ENCODE peak calls at places on chromosomes 12 and 14, in five cellular contexts. One of them, this sample, is unnamed.
A peak's percentile ranks its signal among the peaks of the same experiment; 100 is the strongest.

GRCh38 chr12:20011200-20011599 is 357.1 kb upstream of the PDE3A start:
- DNase-seq in tibial artery: no peak
- DNase-seq in body of pancreas: peak; percentile 48
- DNase-seq in IMR-90: no peak
- DNase-seq in neural progenitor cell: no peak
- DNase-seq in this sample: no peak

GRCh38 chr12:101570022-101570421 is 24.7 kb upstream of the MYBPC1 start:
- DNase-seq in tibial artery: no peak
- DNase-seq in body of pancreas: peak; percentile 21
- DNase-seq in IMR-90: peak; percentile 63
- DNase-seq in neural progenitor cell: peak; percentile 12
- DNase-seq in this sample: no peak

GRCh38 chr14:67532998-67533753 is at the start of gene PLEKHH1:
- DNase-seq in tibial artery: peak; percentile 67
- DNase-seq in body of pancreas: peak; percentile 92
- DNase-seq in IMR-90: peak; percentile 57
- DNase-seq in neural progenitor cell: peak; percentile 88
- DNase-seq in this sample: peak; percentile 71

GRCh38 chr14:44962573-44963528 is 861 bp downstream of the TOGARAM1 start:
- DNase-seq in tibial artery: peak; percentile 48
- DNase-seq in body of pancreas: peak; percentile 52
- DNase-seq in IMR-90: peak; percentile 54
- DNase-seq in neural progenitor cell: peak; percentile 66
- DNase-seq in this sample: peak; percentile 48

GRCh38 chr12:107558816-107559382 is 126.7 kb upstream of the PWP1 start:
- DNase-seq in tibial artery: no peak
- DNase-seq in body of pancreas: no peak
- DNase-seq in IMR-90: no peak
- DNase-seq in neural progenitor cell: no peak
- DNase-seq in this sample: no peak

GRCh38 chr12:46678441-46678840 is 147.4 kb downstream of the SLC38A4 start:
- DNase-seq in tibial artery: no peak
- DNase-seq in body of pancreas: no peak
- DNase-seq in IMR-90: peak; percentile 15
- DNase-seq in neural progenitor cell: no peak
- DNase-seq in this sample: no peak

GRCh38 chr12:25904442-25904841 is 54.0 kb upstream of the RASSF8 start:
- DNase-seq in tibial artery: no peak
- DNase-seq in body of pancreas: no peak
- DNase-seq in IMR-90: peak; percentile 39
- DNase-seq in neural progenitor cell: no peak
- DNase-seq in this sample: no peak

GRCh38 chr14:54658836-54659235 is 91.9 kb downstream of the SAMD4A start:
- DNase-seq in tibial artery: no peak
- DNase-seq in body of pancreas: no peak
- DNase-seq in IMR-90: no peak
- DNase-seq in neural progenitor cell: no peak
- DNase-seq in this sample: no peak

GRCh38 chr12:58803893-58804292 is 116.4 kb downstream of the LRIG3 start:
- DNase-seq in tibial artery: no peak
- DNase-seq in body of pancreas: no peak
- DNase-seq in IMR-90: peak; percentile 94
- DNase-seq in neural progenitor cell: no peak
- DNase-seq in this sample: no peak

GRCh38 chr12:82082476-82082875 is 275.7 kb downstream of the CCDC59 start:
- DNase-seq in tibial artery: no peak
- DNase-seq in body of pancreas: no peak
- DNase-seq in IMR-90: no peak
- DNase-seq in neural progenitor cell: no peak
- DNase-seq in this sample: no peak

GRCh38 chr12:108580531-108580930 is 17.4 kb downstream of the TMEM119 start:
- DNase-seq in tibial artery: peak; percentile 48
- DNase-seq in body of pancreas: no peak
- DNase-seq in IMR-90: no peak
- DNase-seq in neural progenitor cell: no peak
- DNase-seq in this sample: no peak

GRCh38 chr12:53951577-53952334 is 2.9 kb upstream of the HOXC12 start:
- DNase-seq in tibial artery: no peak
- DNase-seq in body of pancreas: no peak
- DNase-seq in IMR-90: no peak
- DNase-seq in neural progenitor cell: peak; percentile 40
- DNase-seq in this sample: no peak

GRCh38 chr14:91402278-91403068 is 15.1 kb downstream of the CCDC88C start:
- DNase-seq in tibial artery: no peak
- DNase-seq in body of pancreas: peak; percentile 84
- DNase-seq in IMR-90: no peak
- DNase-seq in neural progenitor cell: no peak
- DNase-seq in this sample: no peak

GRCh38 chr14:73231874-73232851 is 5.1 kb upstream of the PAPLN start:
- DNase-seq in tibial artery: no peak
- DNase-seq in body of pancreas: no peak
- DNase-seq in IMR-90: no peak
- DNase-seq in neural progenitor cell: peak; percentile 62
- DNase-seq in this sample: no peak

GRCh38 chr12:63917864-63918742 is 73.6 kb downstream of the SRGAP1 start:
- DNase-seq in tibial artery: no peak
- DNase-seq in body of pancreas: no peak
- DNase-seq in IMR-90: peak; percentile 96
- DNase-seq in neural progenitor cell: no peak
- DNase-seq in this sample: no peak

GRCh38 chr12:89861086-89861485 is 152.4 kb upstream of the ATP2B1 start:
- DNase-seq in tibial artery: no peak
- DNase-seq in body of pancreas: no peak
- DNase-seq in IMR-90: peak; percentile 26
- DNase-seq in neural progenitor cell: no peak
- DNase-seq in this sample: no peak

GRCh38 chr12:49534806-49535278 is 4.0 kb upstream of the KCNH3 start:
- DNase-seq in tibial artery: no peak
- DNase-seq in body of pancreas: no peak
- DNase-seq in IMR-90: no peak
- DNase-seq in neural progenitor cell: no peak
- DNase-seq in this sample: no peak

GRCh38 chr14:26290007-26290530 is 307.8 kb downstream of the NOVA1 start:
- DNase-seq in tibial artery: no peak
- DNase-seq in body of pancreas: no peak
- DNase-seq in IMR-90: peak; percentile 68
- DNase-seq in neural progenitor cell: no peak
- DNase-seq in this sample: no peak

DNA sequence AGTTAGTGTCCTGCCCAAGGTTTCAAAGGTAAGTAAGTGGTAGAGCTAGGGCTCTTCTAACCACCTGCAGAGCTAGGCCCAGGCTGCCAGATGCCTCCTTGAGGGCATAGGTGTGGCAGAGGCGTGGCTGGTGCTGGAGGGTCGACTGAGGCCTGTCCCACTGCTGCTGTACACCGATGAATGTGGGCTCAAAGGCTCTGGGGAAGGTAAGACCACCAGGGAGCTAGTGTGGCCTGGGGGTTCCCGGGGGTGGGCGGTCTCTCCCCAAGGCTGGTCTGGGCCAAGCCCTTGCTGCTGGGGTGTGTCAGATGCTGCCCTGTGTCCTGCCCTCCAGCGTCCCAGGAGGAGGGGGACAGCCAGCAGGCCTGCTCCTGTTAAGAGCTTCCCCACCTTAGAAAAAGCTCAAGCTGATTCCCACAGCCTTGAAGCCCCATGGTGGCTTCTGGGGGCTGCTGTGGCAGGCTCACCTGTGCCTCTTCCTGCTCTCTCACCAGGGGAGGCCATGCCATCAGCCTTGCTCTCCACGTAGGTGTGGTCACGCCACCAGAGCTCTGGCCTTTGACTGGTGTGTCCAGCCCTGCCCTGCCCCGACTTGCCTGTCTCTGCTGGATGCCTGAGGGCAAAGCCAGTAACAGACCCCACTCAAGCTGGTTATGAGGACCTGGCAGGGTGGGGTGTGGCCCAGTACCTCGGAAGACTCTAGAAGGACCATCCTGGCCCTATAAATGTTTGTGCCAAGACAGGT is 36.8 kb downstream of the SH2B3 start:
- DNase-seq in tibial artery: no peak
- DNase-seq in body of pancreas: no peak
- DNase-seq in IMR-90: no peak
- DNase-seq in neural progenitor cell: no peak
- DNase-seq in this sample: no peak
- H3K27ac ChIP-seq in tibial artery: peak overlapping the region; percentile 12
- H3K27ac ChIP-seq in body of pancreas: peak overlapping the region; percentile 82
- H3K27ac ChIP-seq in IMR-90: peak overlapping the region; percentile 2
- H3K27ac ChIP-seq in neural progenitor cell: no peak overlapping the region
- H3K27ac ChIP-seq in this sample: no peak overlapping the region

DNA sequence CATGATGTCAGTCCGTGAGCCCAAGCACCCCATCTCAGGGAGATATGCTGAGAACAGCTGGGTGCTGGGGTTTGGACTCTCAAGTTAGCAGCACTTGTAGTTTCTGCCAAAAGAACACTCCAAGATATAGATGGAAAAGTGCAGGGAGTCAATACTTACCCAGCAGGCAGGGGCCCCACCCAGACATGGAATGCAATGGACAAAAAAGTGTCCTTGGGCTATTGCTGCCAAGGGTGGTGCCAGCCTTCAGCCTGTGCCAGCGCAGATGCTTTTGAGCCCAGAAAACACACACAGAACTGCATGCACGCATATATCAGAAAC is 17.0 kb upstream of the IRF2BPL start:
- DNase-seq in tibial artery: no peak
- DNase-seq in body of pancreas: peak; percentile 73
- DNase-seq in IMR-90: no peak
- DNase-seq in neural progenitor cell: no peak
- DNase-seq in this sample: no peak
- H3K27ac ChIP-seq in tibial artery: peak overlapping the region; percentile 88
- H3K27ac ChIP-seq in body of pancreas: peak overlapping the region; percentile 99
- H3K27ac ChIP-seq in IMR-90: peak overlapping the region; percentile 92
- H3K27ac ChIP-seq in neural progenitor cell: no peak overlapping the region
- H3K27ac ChIP-seq in this sample: no peak overlapping the region

GRCh38 chr12:130920711-130921381 is 32.9 kb upstream of the ADGRD1 start:
- DNase-seq in tibial artery: peak; percentile 92
- DNase-seq in body of pancreas: peak; percentile 32
- DNase-seq in IMR-90: peak; percentile 59
- DNase-seq in neural progenitor cell: no peak
- DNase-seq in this sample: no peak
- H3K27ac ChIP-seq in tibial artery: peak overlapping the region; percentile 28
- H3K27ac ChIP-seq in body of pancreas: no peak overlapping the region
- H3K27ac ChIP-seq in IMR-90: no peak overlapping the region
- H3K27ac ChIP-seq in neural progenitor cell: no peak overlapping the region
- H3K27ac ChIP-seq in this sample: no peak overlapping the region

GRCh38 chr12:6116481-6117021 is 7.9 kb downstream of the VWF start:
- DNase-seq in tibial artery: no peak
- DNase-seq in body of pancreas: no peak
- DNase-seq in IMR-90: peak; percentile 15
- DNase-seq in neural progenitor cell: no peak
- DNase-seq in this sample: no peak

GRCh38 chr12:6112004-6112403 is 12.5 kb downstream of the VWF start:
- DNase-seq in tibial artery: no peak
- DNase-seq in body of pancreas: no peak
- DNase-seq in IMR-90: no peak
- DNase-seq in neural progenitor cell: no peak
- DNase-seq in this sample: no peak

GRCh38 chr12:6113691-6114475 is 10.6 kb downstream of the VWF start:
- DNase-seq in tibial artery: no peak
- DNase-seq in body of pancreas: no peak
- DNase-seq in IMR-90: no peak
- DNase-seq in neural progenitor cell: no peak
- DNase-seq in this sample: no peak

GRCh38 chr12:6115389-6115788 is 9.1 kb downstream of the VWF start:
- DNase-seq in tibial artery: no peak
- DNase-seq in body of pancreas: no peak
- DNase-seq in IMR-90: peak; percentile 20
- DNase-seq in neural progenitor cell: no peak
- DNase-seq in this sample: no peak

DNA sequence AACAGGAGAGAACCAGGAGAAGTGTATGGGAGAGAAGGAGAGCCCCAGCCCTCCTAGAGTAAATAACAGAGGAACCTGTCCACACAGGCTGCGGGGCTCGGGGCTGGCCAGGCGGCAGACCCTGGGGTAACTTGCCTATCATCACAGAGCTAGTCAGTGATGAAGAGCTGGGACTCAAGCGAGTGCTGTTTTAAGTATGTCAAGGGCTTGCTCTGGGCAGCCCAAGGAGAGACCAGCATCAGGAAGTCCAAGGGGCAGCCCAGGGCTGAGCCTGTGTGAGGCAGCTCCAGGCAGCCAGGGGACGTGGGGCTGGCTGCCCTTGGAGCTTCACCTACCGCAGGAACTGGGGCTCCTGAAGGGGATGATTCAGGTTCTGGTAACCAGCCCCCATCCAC is 10.0 kb downstream of the VWF start:
- DNase-seq in tibial artery: no peak
- DNase-seq in body of pancreas: no peak
- DNase-seq in IMR-90: no peak
- DNase-seq in neural progenitor cell: no peak
- DNase-seq in this sample: no peak
- H3K27ac ChIP-seq in tibial artery: no peak overlapping the region
- H3K27ac ChIP-seq in body of pancreas: no peak overlapping the region
- H3K27ac ChIP-seq in IMR-90: no peak overlapping the region
- H3K27ac ChIP-seq in neural progenitor cell: no peak overlapping the region
- H3K27ac ChIP-seq in this sample: no peak overlapping the region

GRCh38 chr12:132161796-132162507 is 17.7 kb downstream of the NOC4L start:
- DNase-seq in tibial artery: no peak
- DNase-seq in body of pancreas: no peak
- DNase-seq in IMR-90: no peak
- DNase-seq in neural progenitor cell: no peak
- DNase-seq in this sample: no peak

GRCh38 chr12:132161046-132161781 is 17.0 kb downstream of the NOC4L start:
- DNase-seq in tibial artery: no peak
- DNase-seq in body of pancreas: no peak
- DNase-seq in IMR-90: peak; percentile 10
- DNase-seq in neural progenitor cell: no peak
- DNase-seq in this sample: no peak

GRCh38 chr12:132163041-132163910 is 19.0 kb downstream of the NOC4L start:
- DNase-seq in tibial artery: no peak
- DNase-seq in body of pancreas: no peak
- DNase-seq in IMR-90: no peak
- DNase-seq in neural progenitor cell: no peak
- DNase-seq in this sample: no peak

GRCh38 chr12:132163911-132164288 is 19.6 kb downstream of the NOC4L start:
- DNase-seq in tibial artery: no peak
- DNase-seq in body of pancreas: no peak
- DNase-seq in IMR-90: no peak
- DNase-seq in neural progenitor cell: no peak
- DNase-seq in this sample: no peak

GRCh38 chr12:132162508-132163031 is 18.3 kb downstream of the NOC4L start:
- DNase-seq in tibial artery: peak; percentile 35
- DNase-seq in body of pancreas: no peak
- DNase-seq in IMR-90: peak; percentile 77
- DNase-seq in neural progenitor cell: no peak
- DNase-seq in this sample: no peak
- H3K27ac ChIP-seq in tibial artery: peak overlapping the region; percentile 54
- H3K27ac ChIP-seq in body of pancreas: no peak overlapping the region
- H3K27ac ChIP-seq in IMR-90: no peak overlapping the region
- H3K27ac ChIP-seq in neural progenitor cell: no peak overlapping the region
- H3K27ac ChIP-seq in this sample: no peak overlapping the region

GRCh38 chr14:37034410-37035285 is 137.8 kb downstream of the SLC25A21 start:
- DNase-seq in tibial artery: no peak
- DNase-seq in body of pancreas: no peak
- DNase-seq in IMR-90: peak; percentile 20
- DNase-seq in neural progenitor cell: no peak
- DNase-seq in this sample: no peak
- H3K27ac ChIP-seq in tibial artery: peak overlapping the region; percentile 65
- H3K27ac ChIP-seq in body of pancreas: no peak overlapping the region
- H3K27ac ChIP-seq in IMR-90: no peak overlapping the region
- H3K27ac ChIP-seq in neural progenitor cell: no peak overlapping the region
- H3K27ac ChIP-seq in this sample: no peak overlapping the region

GRCh38 chr12:65324056-65324455 is 45.6 kb downstream of the MSRB3 start:
- DNase-seq in tibial artery: no peak
- DNase-seq in body of pancreas: no peak
- DNase-seq in IMR-90: peak; percentile 28
- DNase-seq in neural progenitor cell: peak; percentile 5
- DNase-seq in this sample: no peak
- H3K27ac ChIP-seq in tibial artery: no peak overlapping the region
- H3K27ac ChIP-seq in body of pancreas: no peak overlapping the region
- H3K27ac ChIP-seq in IMR-90: no peak overlapping the region
- H3K27ac ChIP-seq in neural progenitor cell: no peak overlapping the region
- H3K27ac ChIP-seq in this sample: no peak overlapping the region

GRCh38 chr12:111767362-111768158 is 827 bp downstream of the ALDH2 start:
- DNase-seq in tibial artery: no peak
- DNase-seq in body of pancreas: no peak
- DNase-seq in IMR-90: peak; percentile 40
- DNase-seq in neural progenitor cell: peak; percentile 61
- DNase-seq in this sample: no peak
- H3K27ac ChIP-seq in tibial artery: peak overlapping the region; percentile 94
- H3K27ac ChIP-seq in body of pancreas: peak overlapping the region; percentile 83
- H3K27ac ChIP-seq in IMR-90: peak overlapping the region; percentile 65
- H3K27ac ChIP-seq in neural progenitor cell: no peak overlapping the region
- H3K27ac ChIP-seq in this sample: peak overlapping the region; percentile 82

This sample was measured in substantia nigra.